ENCODE peak calls at places on chromosomes 5 and 9, in seven cellular contexts. N, H, S, J, M, U and O are unnamed samples.
A peak's percentile ranks its signal among the peaks of the same experiment; 100 is the strongest.

GRCh38 chr5:148237795-148238194 is 530 bp upstream of the MARCOL start:
- DNase-seq in S (no peak), U (no peak), M (no peak), N (no peak), H (no peak), J (no peak), O (no peak)

GRCh38 chr9:1870915-1871314 is 144.2 kb upstream of the SMARCA2 start:
- DNase-seq in S (no peak), M (no peak), N (no peak), H (no peak), U (no peak), J (no peak), O (no peak)

GRCh38 chr9:115359011-115359780 is 241.2 kb upstream of the TNC start:
- DNase-seq in J (no peak), U (no peak), H (no peak), N (no peak), M (no peak), S (no peak), O (no peak)

GRCh38 chr5:135468541-135468940 is 16.4 kb upstream of the TIFAB start:
- DNase-seq in J (no peak), H (no peak), U (no peak), N (no peak), M (no peak), S (no peak), O (no peak)

GRCh38 chr9:92097997-92098482 is 17.2 kb downstream of the SPTLC1 start:
- DNase-seq in U (no peak), J (peak; percentile 64), M (peak; percentile 42), S (peak; percentile 66), N (peak; percentile 93), H (peak; percentile 94), O (no peak)

GRCh38 chr9:2461886-2462285 is 159.7 kb upstream of the VLDLR start:
- DNase-seq in S (no peak), N (no peak), U (no peak), M (no peak), J (no peak), H (no peak), O (no peak)

GRCh38 chr9:132293145-132293721 is 61.6 kb downstream of the SETX start:
- DNase-seq in N (no peak), H (no peak), J (no peak), U (no peak), M (no peak), S (no peak), O (no peak)

GRCh38 chr9:20732118-20732517 is 48.1 kb downstream of the FOCAD start:
- DNase-seq in S (peak; percentile 87), U (no peak), N (no peak), J (no peak), M (no peak), H (no peak), O (no peak)

GRCh38 chr5:146836226-146836842 is 42.2 kb downstream of the PPP2R2B start:
- DNase-seq in S (no peak), J (no peak), M (no peak), U (no peak), N (no peak), H (no peak), O (no peak)

GRCh38 chr9:94967481-94967880 is 241.0 kb downstream of the AOPEP start:
- DNase-seq in H (no peak), J (no peak), S (no peak), M (no peak), N (no peak), U (no peak), O (no peak)

GRCh38 chr5:83509535-83509934 is 38.0 kb downstream of the VCAN start:
- DNase-seq in H (no peak), U (no peak), J (no peak), N (no peak), S (peak; percentile 73), M (no peak), O (no peak)

GRCh38 chr9:69932901-69933300 is 110.7 kb upstream of the MAMDC2 start:
- DNase-seq in J (no peak), S (peak; percentile 54), U (no peak), N (peak; percentile 39), H (no peak), M (no peak), O (no peak)

GRCh38 chr5:107980923-107981748 is 310.4 kb upstream of the EFNA5 start:
- DNase-seq in J (no peak), M (no peak), N (no peak), S (no peak), H (no peak), U (no peak), O (no peak)

GRCh38 chr9:7910426-7911015 is 110.9 kb upstream of the DMAC1 start:
- DNase-seq in J (peak; percentile 16), S (no peak), H (peak; percentile 31), M (no peak), N (no peak), U (no peak), O (no peak)

GRCh38 chr9:86200599-86201162 is 58.8 kb downstream of the C9orf153 start:
- DNase-seq in J (no peak), S (no peak), N (no peak), H (no peak), U (no peak), M (no peak), O (no peak)

GRCh38 chr9:86202338-86202882 is 57.0 kb downstream of the C9orf153 start:
- DNase-seq in H (no peak), N (peak; percentile 27), M (no peak), S (peak; percentile 74), J (no peak), U (peak; percentile 14), O (peak; percentile 60)

GRCh38 chr9:86207193-86207592 is 52.3 kb downstream of the C9orf153 start:
- DNase-seq in S (no peak), J (no peak), U (no peak), N (no peak), M (no peak), H (no peak), O (no peak)

DNA sequence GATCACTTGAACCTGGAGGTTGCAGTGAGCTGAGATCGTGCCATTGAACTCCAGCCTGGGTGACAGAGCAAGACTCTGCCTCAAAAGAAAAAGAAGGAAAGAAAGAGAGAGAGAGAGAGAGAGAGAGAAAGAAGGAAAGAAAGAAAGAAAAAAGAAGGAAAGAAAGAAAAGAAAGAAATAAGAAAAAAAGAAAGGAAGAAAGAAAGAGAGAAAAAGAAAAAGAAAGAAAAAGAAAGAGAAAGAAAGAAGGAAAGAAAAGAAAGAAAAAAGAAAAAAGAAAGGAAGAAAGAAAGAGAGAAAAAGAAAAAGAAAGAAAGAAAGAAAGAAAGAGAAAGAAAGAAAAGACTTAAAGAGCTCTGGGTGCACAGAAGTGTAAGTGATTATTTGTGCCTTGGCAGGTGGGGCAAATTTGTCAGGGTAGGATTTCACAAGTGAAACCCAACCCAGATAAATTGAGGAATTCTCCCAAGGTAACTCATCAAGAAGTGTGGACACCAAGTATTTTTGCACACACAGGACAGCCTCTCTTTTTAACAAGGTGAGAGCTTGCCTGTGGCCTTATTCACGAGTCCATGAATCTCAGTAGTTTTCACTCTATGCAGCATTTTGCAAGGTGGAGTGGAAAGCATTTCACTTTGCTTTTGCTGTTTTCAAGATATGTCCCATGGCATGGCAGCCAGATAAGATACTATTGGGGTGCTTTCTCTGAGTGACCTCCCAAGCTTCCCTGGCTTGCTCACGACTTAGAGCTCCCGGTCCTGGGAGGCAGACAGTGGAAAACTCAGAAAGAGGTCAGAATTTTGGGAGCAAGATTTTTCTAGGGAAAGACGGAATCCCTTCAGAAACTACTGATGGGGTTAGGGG is 57.8 kb downstream of the C9orf153 start:
- DNase-seq in M (no peak), H (no peak), U (no peak), S (no peak), N (no peak), J (no peak), O (no peak)
- TF ChIP-seq CTCF in M (no peak), H (no peak), U (no peak), S (no peak), N (no peak), J (no peak), O (no peak)

GRCh38 chr9:109100543-109101201 is 19.1 kb downstream of the TMEM245 start:
- DNase-seq in J (no peak), N (no peak), U (no peak), S (no peak), H (no peak), M (no peak), O (no peak)

GRCh38 chr9:109101202-109101595 is 18.5 kb downstream of the TMEM245 start:
- DNase-seq in H (no peak), J (no peak), S (no peak), M (no peak), U (no peak), N (no peak), O (no peak)

GRCh38 chr9:109098960-109099308 is 20.8 kb downstream of the TMEM245 start:
- DNase-seq in J (no peak), U (no peak), M (peak; percentile 42), H (no peak), S (no peak), N (no peak), O (no peak)

GRCh38 chr9:109097156-109097555 is 22.6 kb downstream of the TMEM245 start:
- DNase-seq in H (no peak), U (no peak), J (no peak), N (no peak), S (no peak), M (no peak), O (no peak)

GRCh38 chr9:109098221-109098959 is 21.4 kb downstream of the TMEM245 start:
- DNase-seq in J (no peak), S (peak; percentile 83), U (peak; percentile 87), M (peak; percentile 40), H (no peak), N (no peak), O (no peak)
- TF ChIP-seq CTCF in J (peak; percentile 49), S (peak; percentile 35), U (peak; percentile 52), M (peak; percentile 41), H (no peak), N (no peak), O (no peak)

GRCh38 chr5:119315516-119315949 is 40.3 kb upstream of the TNFAIP8 start:
- DNase-seq in N (no peak), M (no peak), S (peak; percentile 46), U (no peak), H (no peak), J (no peak), O (peak; percentile 73)
- TF ChIP-seq CTCF in N (peak; percentile 32), M (no peak), S (peak; percentile 38), U (peak; percentile 16), H (no peak), J (peak; percentile 55), O (peak; percentile 78)

GRCh38 chr9:22008662-22009562 is at the start of gene CDKN2B:
- DNase-seq in H (peak; percentile 99), S (peak; percentile 96), U (peak; percentile 95), N (peak; percentile 80), M (peak; percentile 95), J (peak; percentile 95), O (peak; percentile 91)

GRCh38 chr9:22005083-22005699 is 3.9 kb downstream of the CDKN2B start:
- DNase-seq in M (no peak), N (no peak), S (no peak), U (no peak), H (no peak), J (no peak), O (no peak)

GRCh38 chr9:22005700-22006605 is 3.2 kb downstream of the CDKN2B start:
- DNase-seq in U (no peak), N (no peak), S (no peak), M (no peak), H (no peak), J (no peak), O (no peak)

GRCh38 chr9:22010881-22011625 is 1.9 kb upstream of the CDKN2B start:
- DNase-seq in M (no peak), N (no peak), J (no peak), H (no peak), S (peak; percentile 43), U (no peak), O (no peak)

DNA sequence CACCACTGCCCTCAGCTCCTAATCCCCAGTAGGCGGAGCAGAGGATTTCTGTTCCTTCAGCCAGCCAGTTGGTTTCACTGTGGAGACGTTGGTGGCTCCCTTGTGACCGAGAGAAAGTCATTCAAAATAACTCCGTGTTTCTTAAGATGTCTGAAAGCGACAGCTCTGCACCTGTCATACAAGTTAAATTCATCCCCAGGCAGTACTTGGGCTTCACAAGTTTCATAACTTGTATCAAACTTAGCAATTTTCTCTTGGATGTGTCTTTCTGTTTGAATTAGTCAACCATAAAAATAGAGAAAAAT is 410 bp upstream of the CDKN2B start:
- DNase-seq in J (no peak), H (no peak), N (no peak), M (no peak), S (no peak), U (no peak), O (no peak)
- TF ChIP-seq CTCF in J (no peak), H (no peak), N (no peak), M (no peak), S (no peak), U (peak; percentile 48), O (no peak)